ENCODE peak calls at places on chromosome 11, in four cellular contexts. R, M, D and U are unnamed samples.

GRCh38 chr11:9405721-9406120 is 21.3 kb downstream of the IPO7 start:
- DNase-seq in R (no peak), M (no peak), D (no peak), U (no peak)

GRCh38 chr11:8225589-8226036 is 38.1 kb downstream of the LMO1 start:
- DNase-seq in D (peak; percentile 66), R (peak; percentile 52), M (peak; percentile 73), U (peak; percentile 79)

GRCh38 chr11:29432719-29433325 is 584.0 kb downstream of the KCNA4 start:
- DNase-seq in M (no peak), R (no peak), D (no peak), U (peak; percentile 55)

GRCh38 chr11:130103296-130103814 is 33.7 kb downstream of the APLP2 start:
- DNase-seq in R (no peak), D (no peak), M (no peak), U (peak; percentile 18)

GRCh38 chr11:61966673-61967176 is 709 bp downstream of the FTH1 start:
- DNase-seq in M (no peak), D (peak; percentile 56), R (no peak), U (peak; percentile 43)

GRCh38 chr11:57444362-57445074 is 15.8 kb upstream of the RTN4RL2 start:
- DNase-seq in D (no peak), M (no peak), R (no peak), U (no peak)

GRCh38 chr11:61482513-61482912 is 26.0 kb upstream of the LRRC10B start:
- DNase-seq in R (no peak), D (no peak), M (no peak), U (peak; percentile 50)

GRCh38 chr11:37076866-37077265 is 478.8 kb upstream of the RAG2 start:
- DNase-seq in R (no peak), D (no peak), M (no peak), U (no peak)

GRCh38 chr11:117823941-117824420 is 563 bp downstream of the FXYD2 start:
- DNase-seq in D (peak; percentile 63), R (no peak), M (peak; percentile 30), U (no peak)

GRCh38 chr11:76885390-76886097 is 24.8 kb downstream of the ACER3 start:
- DNase-seq in D (no peak), M (no peak), R (no peak), U (no peak)

GRCh38 chr11:68994891-68995280 is 14.1 kb upstream of the MRGPRD start:
- DNase-seq in D (no peak), R (no peak), M (no peak), U (no peak)

GRCh38 chr11:61893981-61894380 is 2.6 kb upstream of the FADS3 start:
- DNase-seq in D (no peak), M (no peak), R (no peak), U (no peak)

GRCh38 chr11:129090056-129090455 is 102.1 kb downstream of the ARHGAP32 start:
- DNase-seq in R (no peak), M (no peak), D (no peak), U (no peak)

GRCh38 chr11:124586247-124586860 is 16.6 kb downstream of the OR8A1 start:
- DNase-seq in M (peak; percentile 64), D (peak; percentile 58), R (peak; percentile 19), U (peak; percentile 70)

GRCh38 chr11:116773203-116774112 is 671 bp upstream of the BUD13 start:
- DNase-seq in M (no peak), D (no peak), R (no peak), U (peak; percentile 57)

GRCh38 chr11:733072-733471 is 14.2 kb upstream of the TALDO1 start:
- DNase-seq in M (no peak), R (no peak), D (no peak), U (no peak)

GRCh38 chr11:8403310-8403709 is 139.6 kb upstream of the LMO1 start:
- DNase-seq in M (no peak), R (no peak), D (no peak), U (peak; percentile 52)

GRCh38 chr11:109734602-109735001 is 312.6 kb downstream of the C11orf87 start:
- DNase-seq in D (no peak), R (no peak), M (no peak), U (no peak)

GRCh38 chr11:62150887-62151736 is 27.3 kb downstream of the INCENP start:
- DNase-seq in D (no peak), M (no peak), R (no peak), U (no peak)

GRCh38 chr11:64655901-64656601 is 65.0 kb downstream of the SLC22A12 start:
- DNase-seq in R (no peak), D (no peak), M (no peak), U (no peak)

GRCh38 chr11:120195601-120196289 is 15.1 kb upstream of the OAF start:
- DNase-seq in R (no peak), M (no peak), D (peak; percentile 20), U (peak; percentile 79)

GRCh38 chr11:134819026-134819425 is 407.0 kb upstream of the B3GAT1 start:
- DNase-seq in M (no peak), R (no peak), D (no peak), U (no peak)

GRCh38 chr11:82701847-82702520 is 31.7 kb downstream of the FAM181B start:
- DNase-seq in D (no peak), M (no peak), R (no peak), U (peak; percentile 82)

GRCh38 chr11:117842131-117842941 is 17.8 kb upstream of the FXYD2 start:
- DNase-seq in D (peak; percentile 44), M (no peak), R (no peak), U (no peak)

GRCh38 chr11:58691675-58692074 is 40.1 kb downstream of the GLYAT start:
- DNase-seq in R (no peak), D (no peak), M (no peak), U (no peak)

GRCh38 chr11:120805960-120806555 is 217.8 kb upstream of the TBCEL start:
- DNase-seq in M (no peak), R (no peak), D (no peak), U (peak; percentile 44)

DNA sequence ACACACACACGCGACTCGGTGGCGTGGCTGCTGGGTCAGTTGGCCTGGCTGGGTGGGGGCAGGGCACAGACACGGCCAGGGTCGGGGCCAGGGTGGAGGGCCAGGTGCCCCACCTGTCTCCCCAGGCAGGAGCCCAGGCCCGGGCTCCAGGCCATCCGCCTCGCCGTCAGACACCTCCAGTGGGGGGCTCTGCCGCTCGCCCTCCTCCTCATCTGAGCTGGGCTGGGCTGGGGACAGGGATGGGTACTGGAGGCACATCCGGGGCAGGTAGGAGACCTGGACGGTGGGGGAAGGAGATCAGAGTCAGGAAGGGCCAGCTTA is 6.2 kb upstream of the MYBPC3 start:
- DNase-seq in M (no peak), D (peak; percentile 45), R (no peak), U (no peak)
- H3K4me1 ChIP-seq in M (peaks cover 4% of the 10 kb centered on the region), D (no peaks in the 10 kb centered on the region), R (peaks cover 4% of the 10 kb centered on the region), U (no peaks in the 10 kb centered on the region)

GRCh38 chr11:84720706-84721402 is 906.3 kb downstream of the DLG2 start:
- DNase-seq in M (peak; percentile 35), D (peak; percentile 57), R (no peak), U (peak; percentile 40)
- H3K27ac ChIP-seq in M (peak overlapping the region; percentile 24), D (no peak overlapping the region), R (no peak overlapping the region), U (no peak overlapping the region)

DNA sequence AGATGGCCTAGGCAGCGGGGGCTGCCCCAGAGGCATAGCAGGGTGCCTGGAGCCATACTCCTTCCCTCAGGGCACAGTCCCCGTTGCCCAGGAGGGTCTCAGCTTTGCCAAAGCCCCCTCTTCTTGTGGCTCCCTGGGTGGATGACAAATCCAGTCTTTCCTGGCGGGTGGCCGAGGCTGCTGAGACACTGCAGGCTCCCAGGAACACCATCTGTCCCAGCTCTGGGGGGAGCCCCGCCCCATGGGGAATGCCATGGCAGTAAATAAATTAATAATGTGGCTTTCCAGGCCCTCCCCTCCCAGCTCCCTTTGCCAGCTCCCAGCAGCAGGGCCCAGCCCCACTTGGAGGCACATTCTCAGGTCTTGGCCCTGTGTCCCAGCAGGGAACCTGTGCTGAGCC is 45.0 kb downstream of the PDE2A start:
- DNase-seq in M (no peak), D (no peak), R (no peak), U (peak; percentile 60)
- H3K4me1 ChIP-seq in M (peaks cover 11% of the 10 kb centered on the region), D (no peaks in the 10 kb centered on the region), R (no peaks in the 10 kb centered on the region), U (peaks cover 21% of the 10 kb centered on the region)

GRCh38 chr11:2180775-2181370 is 9.3 kb upstream of the TH start:
- DNase-seq in R (no peak), D (no peak), M (no peak), U (no peak)

GRCh38 chr11:2177081-2177480 is 5.5 kb upstream of the TH start:
- DNase-seq in D (no peak), M (no peak), R (no peak), U (no peak)

GRCh38 chr11:2180347-2180746 is 8.7 kb upstream of the TH start:
- DNase-seq in R (no peak), M (no peak), D (no peak), U (no peak)

GRCh38 chr11:2179516-2179915 is 7.9 kb upstream of the TH start:
- DNase-seq in R (no peak), D (no peak), M (no peak), U (no peak)

GRCh38 chr11:2178906-2179494 is 7.4 kb upstream of the TH start:
- DNase-seq in M (no peak), R (no peak), D (no peak), U (peak; percentile 40)
- H3K27ac ChIP-seq in M (no peak overlapping the region), R (no peak overlapping the region), D (no peak overlapping the region), U (no peak overlapping the region)

GRCh38 chr11:44752727-44753126 is 26.0 kb downstream of the TSPAN18 start:
- DNase-seq in D (no peak), M (no peak), R (no peak), U (no peak)
- H3K4me1 ChIP-seq in D (no peaks in the 10 kb centered on the region), M (peaks cover 31% of the 10 kb centered on the region), R (peaks cover 15% of the 10 kb centered on the region), U (no peaks in the 10 kb centered on the region)